ENCODE peak calls at places on chromosomes 1 and 21, in ten cellular contexts. X is IMR-90, F is hepatocyte, G is tibial artery, Z is MM.1S, I is GM20000, L is nephron progenitor cell, Y is foreskin keratinocyte, A is transverse colon, W is ovary. K is an unnamed sample.

GRCh38 chr1:65924471-65924870 is 131.8 kb downstream of the PDE4B start:
- DNase-seq in F (peak; percentile 45), L (no peak), Z (no peak), G (no peak), I (no peak), A (no peak), W (no peak), Y (peak; percentile 60), X (peak; percentile 94), K (no peak)

GRCh38 chr1:87252406-87252805 is 76.3 kb upstream of the LMO4 start:
- DNase-seq in Z (no peak), Y (peak; percentile 11), A (no peak), F (no peak), X (peak; percentile 76), I (no peak), W (no peak), L (no peak), G (no peak), K (no peak)

GRCh38 chr1:111475706-111476105 is 1.9 kb downstream of the C1orf162 start:
- DNase-seq in L (no peak), X (no peak), A (no peak), Y (no peak), W (no peak), F (no peak), G (no peak), I (no peak), Z (no peak), K (no peak)

GRCh38 chr1:119139393-119139792 is 1.1 kb downstream of the WARS2 start:
- DNase-seq in L (no peak), F (peak; percentile 8), Y (no peak), A (no peak), X (no peak), G (no peak), I (peak; percentile 32), Z (peak; percentile 49), W (no peak), K (no peak)

GRCh38 chr1:29655145-29655544 is 418.8 kb downstream of the PTPRU start:
- DNase-seq in I (no peak), W (no peak), Y (no peak), X (no peak), G (no peak), Z (no peak), L (no peak), F (no peak), A (no peak), K (no peak)

GRCh38 chr1:230753586-230754251 is 6.5 kb downstream of the CAPN9 start:
- DNase-seq in F (peak; percentile 70), Y (no peak), I (peak; percentile 55), X (no peak), G (no peak), L (peak; percentile 59), W (peak; percentile 59), A (peak; percentile 71), Z (peak; percentile 48), K (no peak)

GRCh38 chr21:25170681-25171080 is 436.6 kb downstream of the MRPL39 start:
- DNase-seq in W (no peak), L (no peak), I (no peak), Y (no peak), Z (no peak), F (no peak), G (no peak), A (no peak), X (no peak), K (no peak)

GRCh38 chr1:206588492-206588891 is 23.8 kb downstream of the EIF2D start:
- DNase-seq in A (no peak), W (no peak), Y (no peak), X (no peak), I (no peak), G (no peak), L (no peak), Z (no peak), F (no peak), K (no peak)

DNA sequence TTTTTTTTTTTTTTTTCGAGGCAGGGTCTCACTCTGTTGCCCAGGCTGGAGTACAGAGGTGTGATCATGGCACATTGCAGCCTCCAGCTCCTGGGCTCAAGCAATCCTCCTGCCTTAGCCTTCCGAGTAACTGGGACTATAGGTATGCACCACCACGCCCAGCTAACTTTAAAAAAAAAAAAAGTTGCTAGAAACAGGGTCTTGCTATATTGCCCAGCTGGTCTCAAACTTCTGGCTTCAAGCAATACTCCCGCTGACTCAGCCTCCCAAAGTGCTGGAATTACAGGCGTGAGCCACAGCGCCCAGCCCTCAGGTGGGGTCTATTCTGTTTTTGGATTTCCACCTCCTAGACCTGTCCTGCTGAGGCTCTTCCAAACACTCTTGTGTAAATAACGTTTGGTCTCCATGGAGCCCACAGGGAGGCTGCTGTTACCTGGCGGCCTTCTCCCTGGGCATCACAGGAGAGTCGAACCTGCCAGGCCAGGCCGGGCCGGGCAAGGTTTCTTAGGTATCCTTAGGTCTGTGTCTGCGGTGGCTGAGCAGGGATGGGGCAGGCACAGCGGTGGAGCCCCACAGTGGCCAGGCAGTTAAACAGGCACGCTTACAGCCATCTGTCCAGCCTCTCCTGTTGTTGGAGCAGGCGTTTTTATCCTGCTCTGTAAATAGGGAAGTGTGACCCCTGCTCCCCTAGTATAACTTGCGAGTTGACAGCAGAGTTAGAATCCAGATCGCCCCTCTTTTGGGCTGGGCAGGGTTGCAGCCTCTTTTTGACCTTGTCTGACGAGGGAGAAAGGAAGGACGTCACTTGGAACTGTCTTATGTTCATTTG is 18.8 kb downstream of the PLEKHM2 start:
- DNase-seq in F (peak; percentile 39), X (peak; percentile 29), Y (peak; percentile 48), W (peak; percentile 49), A (peak; percentile 41), G (no peak), L (no peak), Z (no peak), I (no peak), K (no peak)
- TF ChIP-seq CTCF in F (peak; percentile 23), X (peak; percentile 33), Y (peak; percentile 68), W (no peak), A (peak; percentile 23), G (no peak), L (no peak), Z (no peak), I (no peak), K (no peak)

GRCh38 chr1:156124557-156125483 is 10.3 kb downstream of the LMNA start:
- DNase-seq in L (no peak), Z (no peak), Y (peak; percentile 66), W (peak; percentile 43), A (peak; percentile 81), I (no peak), G (peak; percentile 71), X (no peak), F (no peak), K (no peak)

GRCh38 chr1:156122519-156123355 is 8.2 kb downstream of the LMNA start:
- DNase-seq in X (peak; percentile 92), Y (no peak), L (no peak), A (peak; percentile 79), Z (no peak), F (peak; percentile 76), I (no peak), G (peak; percentile 90), W (peak; percentile 91), K (peak; percentile 71)

GRCh38 chr1:156122086-156122485 is 7.6 kb downstream of the LMNA start:
- DNase-seq in W (no peak), A (no peak), F (no peak), G (no peak), L (no peak), Z (no peak), X (no peak), Y (no peak), I (no peak), K (no peak)

GRCh38 chr1:156121441-156121840 is 6.9 kb downstream of the LMNA start:
- DNase-seq in L (no peak), F (no peak), I (no peak), Y (no peak), G (no peak), W (no peak), A (no peak), Z (no peak), X (no peak), K (no peak)

DNA sequence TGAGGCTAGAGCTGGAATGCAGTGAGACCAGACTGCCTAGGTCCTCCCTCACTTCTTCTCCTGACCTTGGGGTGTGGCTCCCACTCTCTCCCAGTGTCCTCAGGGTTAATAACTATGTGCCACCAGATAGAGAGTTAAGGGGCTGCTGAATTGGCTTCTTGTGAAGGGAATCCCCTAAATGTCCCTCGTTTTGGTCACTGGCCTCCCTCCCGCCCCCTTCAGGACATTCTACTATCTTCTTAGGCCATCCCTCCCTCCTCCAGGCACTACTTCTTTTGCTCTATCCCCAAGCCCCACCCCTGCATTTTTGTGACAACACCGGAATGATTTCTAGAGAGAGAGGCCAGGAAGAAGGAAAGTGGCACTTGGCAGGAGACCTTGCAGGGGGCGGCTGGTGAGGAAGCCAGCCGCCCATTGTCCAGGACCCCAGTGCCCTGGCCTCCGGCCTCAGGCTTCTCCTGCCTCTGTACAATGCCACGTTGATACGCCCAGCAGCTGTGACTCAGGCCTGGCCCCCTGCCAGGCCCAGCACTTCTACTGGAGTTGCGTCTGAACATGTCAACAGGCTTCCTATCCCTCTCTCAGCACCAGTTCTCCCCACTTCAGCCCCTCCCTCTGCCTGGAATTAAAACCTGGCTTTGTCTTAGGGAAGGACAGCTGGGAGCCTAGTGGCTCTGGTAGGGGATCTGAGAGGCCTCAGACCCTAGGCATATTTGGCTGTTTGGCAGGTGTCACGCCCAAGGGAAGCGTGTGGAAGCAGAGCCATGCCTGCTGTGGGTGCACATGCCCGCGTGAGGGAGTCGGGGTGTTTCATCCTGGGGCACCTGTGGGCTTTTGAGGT is 9.1 kb downstream of the LMNA start:
- DNase-seq in Y (peak; percentile 98), W (peak; percentile 95), X (peak; percentile 98), Z (no peak), G (peak; percentile 99), A (peak; percentile 95), F (peak; percentile 96), I (no peak), L (no peak), K (peak; percentile 96)
- TF ChIP-seq CTCF in Y (peak; percentile 41), W (peak; percentile 9), X (peak; percentile 38), Z (peak; percentile 32), G (peak; percentile 12), A (peak; percentile 22), F (peak; percentile 26), I (peak; percentile 22), L (no peak), K (no peak)

GRCh38 chr1:213936571-213936970 is 51.2 kb upstream of the PROX1 start:
- DNase-seq in Z (no peak), L (no peak), W (no peak), A (no peak), Y (no peak), I (no peak), F (no peak), G (no peak), X (no peak), K (no peak)

GRCh38 chr1:213934642-213935041 is 53.1 kb upstream of the PROX1 start:
- DNase-seq in G (no peak), W (no peak), X (no peak), L (no peak), A (no peak), F (no peak), Z (no peak), Y (peak; percentile 45), I (no peak), K (no peak)

GRCh38 chr1:213927897-213928296 is 59.9 kb upstream of the PROX1 start:
- DNase-seq in I (no peak), L (no peak), W (no peak), F (no peak), X (no peak), G (no peak), Y (no peak), Z (no peak), A (no peak), K (no peak)

GRCh38 chr1:213931804-213932203 is 56.0 kb upstream of the PROX1 start:
- DNase-seq in W (no peak), A (no peak), F (no peak), I (no peak), G (no peak), Y (no peak), Z (no peak), L (no peak), X (no peak), K (no peak)
- TF ChIP-seq CTCF in W (no peak), A (no peak), F (no peak), I (no peak), G (no peak), Y (peak; percentile 7), Z (no peak), L (no peak), X (no peak), K (no peak)

GRCh38 chr1:226457307-226457712 is 49.4 kb upstream of the PARP1 start:
- DNase-seq in X (no peak), I (no peak), W (no peak), G (no peak), F (no peak), L (no peak), A (peak; percentile 11), Y (no peak), Z (no peak), K (no peak)
- TF ChIP-seq CTCF in X (no peak), I (no peak), W (no peak), G (no peak), F (peak; percentile 8), L (no peak), A (peak; percentile 3), Y (peak; percentile 14), Z (no peak), K (no peak)